ENCODE peak calls at places on chromosomes 7 and 10, in nine cellular contexts. I is heart right ventricle, O is T-helper 17 cell, Q is EL, Z is NCI-H1930, X is left kidney, L is PC-3, T is activated T-cell treated with anti-CD3 and anti-CD28 coated beads for 24 hours, A is HTR-8/SVneo. S is an unnamed sample.

GRCh38 chr7:117567781-117568180 is 88.0 kb downstream of the CFTR start:
- DNase-seq in I (no peak), A (no peak), L (no peak), O (no peak), T (no peak), Z (no peak), Q (no peak), X (no peak), S (no peak)

GRCh38 chr10:132546567-132547420 is 9.2 kb downstream of the INPP5A start:
- DNase-seq in O (no peak), A (no peak), T (no peak), Z (no peak), L (no peak), I (no peak), Q (no peak), X (peak), S (peak)

GRCh38 chr10:111247781-111248389 is 171.1 kb downstream of the ADRA2A start:
- DNase-seq in A (peak), Z (no peak), T (no peak), O (no peak), X (no peak), I (no peak), L (peak), Q (peak), S (no peak)

GRCh38 chr7:74606101-74606908 is 51.2 kb upstream of the GTF2I start:
- DNase-seq in T (peak), L (peak), A (no peak), O (peak), Q (peak), I (peak), X (peak), Z (no peak), S (no peak)

GRCh38 chr7:8356071-8356470 is 77.3 kb upstream of the NXPH1 start:
- DNase-seq in I (no peak), A (no peak), Q (no peak), Z (no peak), T (no peak), O (no peak), X (no peak), L (no peak), S (no peak)

GRCh38 chr7:40268836-40269235 is 134.0 kb downstream of the SUGCT start:
- DNase-seq in Q (no peak), L (no peak), Z (no peak), X (no peak), I (no peak), A (no peak), T (no peak), O (no peak), S (no peak)

GRCh38 chr10:62618576-62619408 is 185.7 kb upstream of the ADO start:
- DNase-seq in L (peak), O (no peak), Q (peak), I (no peak), A (peak), Z (no peak), X (peak), T (no peak), S (no peak)

GRCh38 chr7:116777613-116778380 is 84.6 kb upstream of the CAPZA2 start:
- DNase-seq in Z (no peak), O (no peak), I (no peak), T (no peak), L (peak), X (peak), Q (peak), A (no peak), S (no peak)

GRCh38 chr10:95290446-95290800 is 380 bp downstream of the PDLIM1 start:
- DNase-seq in I (no peak), T (no peak), A (no peak), Q (no peak), O (no peak), X (peak), L (no peak), Z (no peak), S (no peak)